ENCODE peak calls at places on chromosomes 13 and 19, in four cellular contexts. One of them, this sample, is unnamed.

GRCh38 chr13:113978741-113979481 is 5.0 kb upstream of the C13orf46 start:
- DNase-seq in upper lobe of right lung: peak
- DNase-seq in progenitor cell of endocrine pancreas: no peak
- DNase-seq in H7: no peak
- DNase-seq in this sample: no peak

GRCh38 chr13:52617070-52618060 is 24.9 kb upstream of the HNRNPA1L2 start:
- DNase-seq in H7: peak
- DNase-seq in upper lobe of right lung: peak
- DNase-seq in progenitor cell of endocrine pancreas: peak
- DNase-seq in this sample: no peak

GRCh38 chr13:37811441-37811840 is 58.1 kb downstream of the TRPC4 start:
- DNase-seq in upper lobe of right lung: no peak
- DNase-seq in H7: no peak
- DNase-seq in progenitor cell of endocrine pancreas: no peak
- DNase-seq in this sample: no peak

GRCh38 chr13:75607447-75607846 is 28.7 kb upstream of the LMO7 start:
- DNase-seq in H7: no peak
- DNase-seq in progenitor cell of endocrine pancreas: no peak
- DNase-seq in upper lobe of right lung: no peak
- DNase-seq in this sample: no peak

GRCh38 chr13:32577032-32577431 is 9.2 kb upstream of the PDS5B start:
- DNase-seq in H7: no peak
- DNase-seq in upper lobe of right lung: no peak
- DNase-seq in progenitor cell of endocrine pancreas: no peak
- DNase-seq in this sample: no peak

GRCh38 chr13:77698211-77699058 is 948 bp downstream of the SLAIN1 start:
- DNase-seq in progenitor cell of endocrine pancreas: peak
- DNase-seq in H7: peak
- DNase-seq in upper lobe of right lung: peak
- DNase-seq in this sample: no peak

GRCh38 chr13:26971990-26972888 is 199.4 kb downstream of the USP12 start:
- DNase-seq in upper lobe of right lung: no peak
- DNase-seq in progenitor cell of endocrine pancreas: no peak
- DNase-seq in H7: peak
- DNase-seq in this sample: no peak

GRCh38 chr19:5338661-5339469 is 1.7 kb downstream of the PTPRS start:
- DNase-seq in upper lobe of right lung: no peak
- DNase-seq in progenitor cell of endocrine pancreas: no peak
- DNase-seq in H7: peak
- DNase-seq in this sample: no peak

GRCh38 chr19:17348700-17349099 is 11.3 kb downstream of the GTPBP3 start:
- DNase-seq in progenitor cell of endocrine pancreas: no peak
- DNase-seq in upper lobe of right lung: no peak
- DNase-seq in H7: peak
- DNase-seq in this sample: no peak

GRCh38 chr13:44437356-44438233 is 64.0 kb downstream of the SERP2 start:
- DNase-seq in H7: no peak
- DNase-seq in upper lobe of right lung: no peak
- DNase-seq in progenitor cell of endocrine pancreas: no peak
- DNase-seq in this sample: no peak